ENCODE peak calls at places on chromosome 21, in seven cellular contexts. One of them, this sample, is unnamed.

GRCh38 chr21:14864211-14865021 is 200.4 kb downstream of the NRIP1 start:
- DNase-seq in hepatocyte: peak; percentile 90
- DNase-seq in PC-9: no peak
- DNase-seq in neural progenitor cell: peak; percentile 69
- DNase-seq in K562: peak; percentile 57
- DNase-seq in fibroblast of lung: peak; percentile 82
- DNase-seq in GM23248: peak; percentile 81
- DNase-seq in this sample: peak; percentile 81

GRCh38 chr21:37508341-37508740 is 141.8 kb downstream of the DYRK1A start:
- DNase-seq in hepatocyte: no peak
- DNase-seq in PC-9: no peak
- DNase-seq in K562: no peak
- DNase-seq in GM23248: no peak
- DNase-seq in neural progenitor cell: no peak
- DNase-seq in fibroblast of lung: no peak
- DNase-seq in this sample: peak; percentile 11

GRCh38 chr21:40754466-40754865 is 92.5 kb downstream of the DSCAM start:
- DNase-seq in PC-9: no peak
- DNase-seq in neural progenitor cell: no peak
- DNase-seq in fibroblast of lung: no peak
- DNase-seq in K562: no peak
- DNase-seq in hepatocyte: no peak
- DNase-seq in GM23248: no peak
- DNase-seq in this sample: no peak

GRCh38 chr21:40689816-40690215 is 157.1 kb downstream of the DSCAM start:
- DNase-seq in PC-9: no peak
- DNase-seq in hepatocyte: no peak
- DNase-seq in K562: no peak
- DNase-seq in neural progenitor cell: no peak
- DNase-seq in fibroblast of lung: no peak
- DNase-seq in GM23248: no peak
- DNase-seq in this sample: no peak

GRCh38 chr21:39633770-39634181 is 21.0 kb downstream of the B3GALT5 start:
- DNase-seq in GM23248: peak; percentile 91
- DNase-seq in neural progenitor cell: no peak
- DNase-seq in hepatocyte: peak; percentile 61
- DNase-seq in fibroblast of lung: peak; percentile 87
- DNase-seq in K562: no peak
- DNase-seq in PC-9: peak; percentile 64
- DNase-seq in this sample: peak; percentile 78

GRCh38 chr21:36260030-36260787 is 59.8 kb upstream of the MORC3 start:
- DNase-seq in neural progenitor cell: peak; percentile 37
- DNase-seq in PC-9: peak; percentile 44
- DNase-seq in GM23248: peak; percentile 79
- DNase-seq in K562: peak; percentile 63
- DNase-seq in fibroblast of lung: peak; percentile 85
- DNase-seq in hepatocyte: peak; percentile 77
- DNase-seq in this sample: peak; percentile 51

GRCh38 chr21:37149411-37149810 is 76.4 kb downstream of the TTC3 start:
- DNase-seq in fibroblast of lung: peak; percentile 87
- DNase-seq in hepatocyte: no peak
- DNase-seq in PC-9: no peak
- DNase-seq in neural progenitor cell: no peak
- DNase-seq in GM23248: peak; percentile 90
- DNase-seq in K562: no peak
- DNase-seq in this sample: peak; percentile 14

GRCh38 chr21:23887709-23888303 is 1719.5 kb downstream of the MRPL39 start:
- DNase-seq in K562: no peak
- DNase-seq in neural progenitor cell: no peak
- DNase-seq in PC-9: no peak
- DNase-seq in fibroblast of lung: no peak
- DNase-seq in GM23248: no peak
- DNase-seq in hepatocyte: no peak
- DNase-seq in this sample: no peak

GRCh38 chr21:39630191-39630591 is 17.5 kb downstream of the B3GALT5 start:
- DNase-seq in neural progenitor cell: no peak
- DNase-seq in hepatocyte: no peak
- DNase-seq in K562: no peak
- DNase-seq in fibroblast of lung: peak; percentile 44
- DNase-seq in PC-9: no peak
- DNase-seq in GM23248: peak; percentile 28
- DNase-seq in this sample: no peak

DNA sequence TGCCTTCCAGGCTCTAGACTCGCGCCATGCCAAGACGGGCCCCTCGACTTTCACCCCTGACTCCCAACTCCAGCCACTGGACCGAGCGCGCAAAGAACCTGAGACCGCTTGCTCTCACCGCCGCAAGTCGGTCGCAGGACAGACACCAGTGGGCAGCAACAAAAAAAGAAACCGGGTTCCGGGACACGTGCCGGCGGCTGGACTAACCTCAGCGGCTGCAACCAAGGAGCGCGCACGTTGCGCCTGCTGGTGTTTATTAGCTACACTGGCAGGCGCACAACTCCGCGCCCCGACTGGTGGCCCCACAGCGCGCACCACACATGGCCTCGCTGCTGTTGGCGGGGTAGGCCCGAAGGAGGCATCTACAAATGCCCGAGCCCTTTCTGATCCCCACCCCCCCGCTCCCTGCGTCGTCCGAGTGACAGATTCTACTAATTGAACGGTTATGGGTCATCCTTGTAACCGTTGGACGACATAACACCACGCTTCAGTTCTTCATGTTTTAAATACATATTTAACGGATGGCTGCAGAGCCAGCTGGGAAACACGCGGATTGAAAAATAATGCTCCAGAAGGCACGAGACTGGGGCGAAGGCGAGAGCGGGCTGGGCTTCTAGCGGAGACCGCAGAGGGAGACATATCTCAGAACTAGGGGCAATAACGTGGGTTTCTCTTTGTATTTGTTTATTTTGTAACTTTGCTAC is 2.0 kb upstream of the OLIG2 start:
- DNase-seq in PC-9: no peak
- DNase-seq in GM23248: no peak
- DNase-seq in hepatocyte: no peak
- DNase-seq in fibroblast of lung: no peak
- DNase-seq in K562: no peak
- DNase-seq in neural progenitor cell: peak; percentile 75
- DNase-seq in this sample: no peak
- TF ChIP-seq EZH2 in PC-9: no peak
- TF ChIP-seq EZH2 in GM23248: no peak
- TF ChIP-seq EZH2 in hepatocyte: peak; percentile 14
- TF ChIP-seq EZH2 in fibroblast of lung: no peak
- TF ChIP-seq EZH2 in K562: no peak
- TF ChIP-seq EZH2 in neural progenitor cell: peak; percentile 95
- TF ChIP-seq EZH2 in this sample: peak; percentile 59

GRCh38 chr21:43880111-43880985 is 15.3 kb downstream of the AGPAT3 start:
- DNase-seq in neural progenitor cell: no peak
- DNase-seq in GM23248: peak; percentile 68
- DNase-seq in PC-9: peak; percentile 87
- DNase-seq in hepatocyte: no peak
- DNase-seq in fibroblast of lung: no peak
- DNase-seq in K562: no peak
- DNase-seq in this sample: peak; percentile 42
- H3K27ac ChIP-seq in neural progenitor cell: no peak overlapping the region
- H3K27ac ChIP-seq in GM23248: no peak overlapping the region
- H3K27ac ChIP-seq in PC-9: peak overlapping the region; percentile 14
- H3K27ac ChIP-seq in hepatocyte: no peak overlapping the region
- H3K27ac ChIP-seq in fibroblast of lung: no peak overlapping the region
- H3K27ac ChIP-seq in K562: peak overlapping the region; percentile 15
- H3K27ac ChIP-seq in this sample: no peak overlapping the region

GRCh38 chr21:45836268-45836655 is 145.3 kb upstream of the COL6A1 start:
- DNase-seq in GM23248: no peak
- DNase-seq in PC-9: no peak
- DNase-seq in K562: no peak
- DNase-seq in fibroblast of lung: peak; percentile 93
- DNase-seq in neural progenitor cell: no peak
- DNase-seq in hepatocyte: no peak
- DNase-seq in this sample: no peak
- H2AFZ ChIP-seq in GM23248: no peak overlapping the region
- H2AFZ ChIP-seq in PC-9: no peak overlapping the region
- H2AFZ ChIP-seq in K562: no peak overlapping the region
- H2AFZ ChIP-seq in fibroblast of lung: no peak overlapping the region
- H2AFZ ChIP-seq in neural progenitor cell: no peak overlapping the region
- H2AFZ ChIP-seq in hepatocyte: no peak overlapping the region
- H2AFZ ChIP-seq in this sample: no peak overlapping the region

DNA sequence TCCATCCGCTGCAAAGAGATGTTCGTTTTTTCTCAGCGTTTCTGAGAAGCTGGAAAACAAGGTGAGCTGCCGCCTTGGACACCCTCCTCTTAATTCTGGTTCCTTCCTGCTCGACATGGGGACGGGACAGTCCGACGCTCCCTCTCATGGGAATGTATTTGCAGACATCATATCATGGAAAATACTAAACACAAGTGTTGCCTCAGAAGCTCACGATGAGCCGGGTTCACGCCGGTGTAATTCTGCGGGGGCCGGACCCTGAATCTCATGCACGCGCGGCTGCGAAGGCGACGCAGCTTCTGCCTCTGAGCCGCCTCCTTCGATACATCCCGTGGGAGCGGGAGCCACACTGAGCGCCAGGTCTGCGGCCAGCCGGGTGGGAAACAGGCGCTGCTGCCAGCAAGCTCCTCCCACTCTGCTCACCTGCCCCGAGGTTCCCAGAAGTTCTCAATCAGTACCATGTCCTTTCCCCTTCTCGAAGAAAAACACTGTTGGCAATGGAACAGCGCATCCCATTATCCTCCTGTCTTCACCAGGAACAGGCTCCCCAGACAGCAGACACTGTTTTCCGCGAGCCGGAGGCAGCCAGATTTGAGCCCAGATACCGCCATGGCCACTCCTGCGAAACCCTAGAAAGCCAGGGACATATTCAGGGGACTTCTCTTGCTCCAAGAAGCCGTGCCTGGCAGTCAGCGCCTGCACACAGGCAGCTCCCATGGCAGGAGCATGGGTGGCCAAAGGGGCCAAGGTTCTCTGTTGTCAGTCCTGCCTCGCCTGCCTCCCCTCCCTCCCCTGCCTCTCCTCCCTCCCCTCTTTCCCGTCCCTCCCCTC is 98.0 kb downstream of the WDR4 start:
- DNase-seq in PC-9: peak; percentile 48
- DNase-seq in fibroblast of lung: no peak
- DNase-seq in hepatocyte: peak; percentile 70
- DNase-seq in K562: no peak
- DNase-seq in GM23248: peak; percentile 23
- DNase-seq in neural progenitor cell: peak; percentile 49
- DNase-seq in this sample: peak; percentile 27
- TF ChIP-seq EZH2 in PC-9: no peak
- TF ChIP-seq EZH2 in fibroblast of lung: peak; percentile 16
- TF ChIP-seq EZH2 in hepatocyte: no peak
- TF ChIP-seq EZH2 in K562: no peak
- TF ChIP-seq EZH2 in GM23248: peak; percentile 56
- TF ChIP-seq EZH2 in neural progenitor cell: peak; percentile 46
- TF ChIP-seq EZH2 in this sample: no peak

GRCh38 chr21:44780140-44780508 is 21.5 kb downstream of the UBE2G2 start:
- DNase-seq in GM23248: no peak
- DNase-seq in hepatocyte: no peak
- DNase-seq in PC-9: no peak
- DNase-seq in fibroblast of lung: no peak
- DNase-seq in K562: no peak
- DNase-seq in neural progenitor cell: no peak
- DNase-seq in this sample: no peak

GRCh38 chr21:44783023-44783696 is 18.5 kb downstream of the UBE2G2 start:
- DNase-seq in fibroblast of lung: no peak
- DNase-seq in GM23248: no peak
- DNase-seq in K562: no peak
- DNase-seq in neural progenitor cell: no peak
- DNase-seq in PC-9: no peak
- DNase-seq in hepatocyte: no peak
- DNase-seq in this sample: no peak

GRCh38 chr21:44779417-44780139 is 22.0 kb downstream of the UBE2G2 start:
- DNase-seq in GM23248: no peak
- DNase-seq in hepatocyte: no peak
- DNase-seq in PC-9: no peak
- DNase-seq in fibroblast of lung: no peak
- DNase-seq in neural progenitor cell: no peak
- DNase-seq in K562: no peak
- DNase-seq in this sample: peak; percentile 69

GRCh38 chr21:44778983-44779382 is 22.6 kb downstream of the UBE2G2 start:
- DNase-seq in fibroblast of lung: no peak
- DNase-seq in GM23248: no peak
- DNase-seq in PC-9: no peak
- DNase-seq in hepatocyte: no peak
- DNase-seq in K562: no peak
- DNase-seq in neural progenitor cell: no peak
- DNase-seq in this sample: no peak

GRCh38 chr21:44780767-44781459 is 20.7 kb downstream of the UBE2G2 start:
- DNase-seq in neural progenitor cell: no peak
- DNase-seq in PC-9: no peak
- DNase-seq in hepatocyte: no peak
- DNase-seq in fibroblast of lung: no peak
- DNase-seq in GM23248: no peak
- DNase-seq in K562: no peak
- DNase-seq in this sample: no peak
- H3K27ac ChIP-seq in neural progenitor cell: no peak overlapping the region
- H3K27ac ChIP-seq in PC-9: no peak overlapping the region
- H3K27ac ChIP-seq in hepatocyte: no peak overlapping the region
- H3K27ac ChIP-seq in fibroblast of lung: no peak overlapping the region
- H3K27ac ChIP-seq in GM23248: no peak overlapping the region
- H3K27ac ChIP-seq in K562: no peak overlapping the region
- H3K27ac ChIP-seq in this sample: no peak overlapping the region

GRCh38 chr21:42469272-42469671 is 26.8 kb downstream of the RSPH1 start:
- DNase-seq in PC-9: no peak
- DNase-seq in fibroblast of lung: no peak
- DNase-seq in neural progenitor cell: no peak
- DNase-seq in GM23248: no peak
- DNase-seq in hepatocyte: peak; percentile 73
- DNase-seq in K562: no peak
- DNase-seq in this sample: no peak

GRCh38 chr21:42466700-42467612 is 29.1 kb downstream of the RSPH1 start:
- DNase-seq in neural progenitor cell: peak; percentile 55
- DNase-seq in fibroblast of lung: peak; percentile 32
- DNase-seq in hepatocyte: peak; percentile 48
- DNase-seq in K562: peak; percentile 63
- DNase-seq in GM23248: peak; percentile 53
- DNase-seq in PC-9: peak; percentile 76
- DNase-seq in this sample: no peak

GRCh38 chr21:42465008-42465878 is 30.8 kb downstream of the RSPH1 start:
- DNase-seq in hepatocyte: peak; percentile 54
- DNase-seq in neural progenitor cell: no peak
- DNase-seq in fibroblast of lung: no peak
- DNase-seq in PC-9: peak; percentile 81
- DNase-seq in GM23248: no peak
- DNase-seq in K562: peak; percentile 45
- DNase-seq in this sample: no peak

GRCh38 chr21:42468511-42469131 is 27.4 kb downstream of the RSPH1 start:
- DNase-seq in neural progenitor cell: no peak
- DNase-seq in GM23248: no peak
- DNase-seq in fibroblast of lung: no peak
- DNase-seq in PC-9: peak; percentile 96
- DNase-seq in K562: no peak
- DNase-seq in hepatocyte: no peak
- DNase-seq in this sample: peak; percentile 20

GRCh38 chr21:42467613-42467983 is 28.4 kb downstream of the RSPH1 start:
- DNase-seq in K562: no peak
- DNase-seq in GM23248: no peak
- DNase-seq in neural progenitor cell: no peak
- DNase-seq in fibroblast of lung: no peak
- DNase-seq in PC-9: no peak
- DNase-seq in hepatocyte: no peak
- DNase-seq in this sample: no peak
- H2AFZ ChIP-seq in K562: peak overlapping the region; percentile 7
- H2AFZ ChIP-seq in GM23248: no peak overlapping the region
- H2AFZ ChIP-seq in neural progenitor cell: no peak overlapping the region
- H2AFZ ChIP-seq in fibroblast of lung: no peak overlapping the region
- H2AFZ ChIP-seq in PC-9: no peak overlapping the region
- H2AFZ ChIP-seq in hepatocyte: no peak overlapping the region
- H2AFZ ChIP-seq in this sample: no peak overlapping the region